ENCODE peak calls at places on chromosomes 4 and X, in six cellular contexts. C is left cardiac atrium, E is NCI-H187 treated with DMSO at 0.1 percent for 48 hours, M is Calu3, H is RWPE1, L is HS-5. G is an unnamed sample.

GRCh38 chrX:3939967-3940610 is 226.6 kb upstream of the PRKX start:
- DNase-seq in C (no peak), E (no peak), M (peak), H (peak), L (no peak), G (peak)

GRCh38 chr4:38076153-38076669 is 116.0 kb downstream of the PTTG2 start:
- DNase-seq in C (no peak), E (no peak), M (no peak), H (no peak), L (no peak), G (no peak)

GRCh38 chr4:89410687-89411086 is 103.1 kb upstream of the GPRIN3 start:
- DNase-seq in C (no peak), E (no peak), M (no peak), H (no peak), L (peak), G (no peak)

GRCh38 chrX:68647156-68647957 is at the start of gene STARD8:
- DNase-seq in C (peak), E (no peak), M (peak), H (peak), L (no peak), G (peak)

GRCh38 chr4:75499900-75500299 is 14.3 kb downstream of the RCHY1 start:
- DNase-seq in C (no peak), E (no peak), M (no peak), H (no peak), L (no peak), G (no peak)

GRCh38 chr4:99832313-99832712 is 15.7 kb downstream of the DAPP1 start:
- DNase-seq in C (no peak), E (no peak), M (no peak), H (no peak), L (no peak), G (no peak)

GRCh38 chr4:102253860-102254259 is 91.4 kb downstream of the SLC39A8 start:
- DNase-seq in C (no peak), E (no peak), M (no peak), H (no peak), L (no peak), G (no peak)

GRCh38 chrX:7147431-7147977 is at the start of gene STS:
- DNase-seq in C (peak), E (no peak), M (peak), H (no peak), L (no peak), G (no peak)

GRCh38 chr4:25123236-25123635 is 37.0 kb downstream of the SEPSECS start:
- DNase-seq in C (no peak), E (no peak), M (no peak), H (no peak), L (no peak), G (no peak)

GRCh38 chr4:122525865-122526264 is 69.3 kb upstream of the IL2 start:
- DNase-seq in C (no peak), E (no peak), M (no peak), H (no peak), L (no peak), G (no peak)

GRCh38 chr4:6322761-6323566 is 53.3 kb downstream of the WFS1 start:
- DNase-seq in C (no peak), E (no peak), M (no peak), H (no peak), L (no peak), G (no peak)

GRCh38 chrX:44054863-44055601 is 81.8 kb upstream of the NDP start:
- DNase-seq in C (no peak), E (no peak), M (no peak), H (no peak), L (no peak), G (no peak)

GRCh38 chr4:94412019-94413017 is 39.4 kb upstream of the PDLIM5 start:
- DNase-seq in C (no peak), E (no peak), M (peak), H (peak), L (no peak), G (peak)

GRCh38 chr4:78565971-78566372 is 14.4 kb downstream of the ANXA3 start:
- DNase-seq in C (no peak), E (no peak), M (peak), H (peak), L (no peak), G (peak)

GRCh38 chr4:76024007-76024406 is 710 bp upstream of the CXCL10 start:
- DNase-seq in C (no peak), E (no peak), M (no peak), H (no peak), L (no peak), G (no peak)

GRCh38 chr4:111652206-111652605 is 493.0 kb upstream of the FAM241A start:
- DNase-seq in C (no peak), E (no peak), M (no peak), H (peak), L (no peak), G (no peak)

GRCh38 chr4:189022441-189023035 is 883.3 kb downstream of the TRIML1 start:
- DNase-seq in C (no peak), E (no peak), M (no peak), H (no peak), L (peak), G (no peak)

GRCh38 chr4:119559044-119559647 is 69.5 kb downstream of the PDE5A start:
- DNase-seq in C (no peak), E (no peak), M (no peak), H (peak), L (no peak), G (peak)

GRCh38 chrX:39764441-39764914 is 333.3 kb downstream of the BCOR start:
- DNase-seq in C (no peak), E (no peak), M (no peak), H (no peak), L (no peak), G (no peak)

GRCh38 chr4:119725688-119726330 is 97.2 kb upstream of the PDE5A start:
- DNase-seq in C (no peak), E (no peak), M (peak), H (no peak), L (no peak), G (no peak)

GRCh38 chr4:55008166-55009056 is 117.0 kb downstream of the KDR start:
- DNase-seq in C (peak), E (no peak), M (no peak), H (peak), L (no peak), G (no peak)

GRCh38 chr4:2714071-2714770 is 41.9 kb downstream of the TNIP2 start:
- DNase-seq in C (peak), E (peak), M (no peak), H (no peak), L (no peak), G (no peak)

GRCh38 chrX:333611-334311 is 15.2 kb upstream of the GTPBP6 start:
- DNase-seq in C (peak), E (no peak), M (no peak), H (no peak), L (no peak), G (no peak)

GRCh38 chr4:3031357-3032064 is 42.8 kb downstream of the HTT-AS start:
- DNase-seq in C (no peak), E (no peak), M (peak), H (no peak), L (no peak), G (no peak)

GRCh38 chr4:85005865-85006377 is 39.4 kb upstream of the WDFY3 start:
- DNase-seq in C (no peak), E (no peak), M (peak), H (peak), L (peak), G (no peak)

GRCh38 chr4:176839656-176840055 is 46.9 kb upstream of the VEGFC start:
- DNase-seq in C (no peak), E (no peak), M (no peak), H (no peak), L (no peak), G (no peak)

GRCh38 chr4:67660418-67660817 is 40.5 kb downstream of the UBA6 start:
- DNase-seq in C (no peak), E (no peak), M (no peak), H (no peak), L (no peak), G (no peak)

GRCh38 chr4:145909331-145909730 is 29.3 kb downstream of the ZNF827 start:
- DNase-seq in C (peak), E (no peak), M (peak), H (peak), L (no peak), G (no peak)

GRCh38 chr4:126458993-126459392 is 1144.2 kb downstream of the FAT4 start:
- DNase-seq in C (no peak), E (no peak), M (no peak), H (no peak), L (peak), G (no peak)

GRCh38 chrX:47030339-47030738 is 47.9 kb upstream of the RGN start:
- DNase-seq in C (no peak), E (no peak), M (peak), H (peak), L (peak), G (peak)

GRCh38 chrX:23742693-23743622 is at the start of gene ACOT9:
- DNase-seq in C (peak), E (no peak), M (peak), H (peak), L (peak), G (peak)

GRCh38 chr4:7341486-7342222 is 93.1 kb downstream of the PSAPL1 start:
- DNase-seq in C (no peak), E (no peak), M (no peak), H (no peak), L (no peak), G (no peak)

GRCh38 chrX:72107841-72108590 is 23.7 kb downstream of the RTL5 start:
- DNase-seq in C (no peak), E (no peak), M (no peak), H (no peak), L (no peak), G (no peak)

GRCh38 chrX:33183366-33183765 is 28.0 kb downstream of the DMD start:
- DNase-seq in C (peak), E (no peak), M (peak), H (no peak), L (no peak), G (no peak)

GRCh38 chr4:169064281-169064680 is 54.2 kb upstream of the CBR4 start:
- DNase-seq in C (no peak), E (no peak), M (no peak), H (no peak), L (no peak), G (no peak)

GRCh38 chr4:151195801-151196200 is 81.2 kb upstream of the PRSS48 start:
- DNase-seq in C (no peak), E (no peak), M (peak), H (peak), L (peak), G (no peak)

GRCh38 chr4:71333960-71334951 is 4.6 kb upstream of the SLC4A4 start:
- DNase-seq in C (no peak), E (no peak), M (no peak), H (peak), L (peak), G (no peak)

GRCh38 chrX:56248492-56248891 is 16.3 kb downstream of the KLF8 start:
- DNase-seq in C (peak), E (no peak), M (peak), H (peak), L (no peak), G (peak)

G was measured in HCT116.